ENCODE peak calls at places on chromosomes 6 and 20, in nine cellular contexts. N is left cardiac atrium; A is RWPE2; I is HT-29; P is activated T-cell treated with anti-CD3 and anti-CD28 coated beads, Interleukin-2, amount 50 U/mL, for 4 hours; T is fibroblast of pulmonary artery; V is stimulated activated CD4-positive, alpha-beta T cell treated with anti-CD3 and anti-CD28 coated beads, Interleukin-12 subunit alpha, Interleukin-12 subunit beta, amount 100 ng/mL, for 48 hours; W is ELR; H is GM20000. E is an unnamed sample.
A peak's percentile ranks its signal among the peaks of the same experiment; 100 is the strongest.

GRCh38 chr6:2961971-2962370 is 9.4 kb downstream of the SERPINB6 start:
- DNase-seq in N (no peak), A (no peak), I (peak; percentile 84), P (no peak), T (no peak), V (no peak), W (no peak), H (no peak), E (no peak)

GRCh38 chr20:10581823-10582222 is 92.0 kb downstream of the JAG1 start:
- DNase-seq in N (no peak), A (no peak), I (no peak), P (no peak), T (peak; percentile 36), V (no peak), W (peak; percentile 73), H (no peak), E (no peak)

GRCh38 chr6:97198181-97198580 is 84.8 kb downstream of the MMS22L start:
- DNase-seq in N (no peak), A (no peak), I (no peak), P (no peak), T (peak; percentile 55), V (no peak), W (no peak), H (no peak), E (no peak)

GRCh38 chr20:3470627-3471396 is at the start of gene ATRN:
- DNase-seq in N (peak; percentile 96), A (peak; percentile 91), I (peak; percentile 54), P (peak; percentile 85), T (peak; percentile 93), V (peak; percentile 92), W (peak; percentile 92), H (peak; percentile 98), E (no peak)

GRCh38 chr6:116118608-116119007 is 7.3 kb downstream of the COL10A1 start:
- DNase-seq in N (no peak), A (no peak), I (no peak), P (no peak), T (no peak), V (no peak), W (peak; percentile 80), H (no peak), E (no peak)

GRCh38 chr20:41072099-41072798 is 43.6 kb downstream of the TOP1 start:
- DNase-seq in N (peak; percentile 30), A (peak; percentile 89), I (no peak), P (no peak), T (peak; percentile 84), V (no peak), W (peak; percentile 91), H (no peak), E (no peak)

GRCh38 chr6:138339024-138339423 is 38.7 kb upstream of the SMIM28 start:
- DNase-seq in N (no peak), A (no peak), I (no peak), P (no peak), T (no peak), V (no peak), W (no peak), H (no peak), E (no peak)

GRCh38 chr6:14274016-14274415 is 156.4 kb downstream of the CD83 start:
- DNase-seq in N (no peak), A (no peak), I (no peak), P (no peak), T (no peak), V (no peak), W (no peak), H (no peak), E (no peak)

GRCh38 chr6:127946388-127946787 is 45.5 kb upstream of the THEMIS start:
- DNase-seq in N (no peak), A (no peak), I (no peak), P (no peak), T (no peak), V (no peak), W (no peak), H (no peak), E (no peak)

GRCh38 chr6:146700078-146700686 is 101.4 kb downstream of the ADGB start:
- DNase-seq in N (peak; percentile 75), A (peak; percentile 45), I (peak; percentile 85), P (peak; percentile 7), T (peak; percentile 92), V (peak; percentile 6), W (peak; percentile 87), H (peak; percentile 45), E (no peak)

GRCh38 chr6:7219310-7219709 is 93.7 kb downstream of the SSR1 start:
- DNase-seq in N (peak; percentile 49), A (no peak), I (peak; percentile 10), P (no peak), T (peak; percentile 20), V (no peak), W (peak; percentile 50), H (no peak), E (no peak)

E was measured in NCI-H1436 treated with DMSO at 0.1 percent for 48 hours.